ENCODE peak calls at places on chromosomes 1 and 21, in five cellular contexts. M is upper lobe of left lung, O is HepG2, N is K562, X is GM12878. E is an unnamed sample.

GRCh38 chr1:39269349-39269748 is 64.9 kb downstream of the MACF1 start:
- ATAC-seq in M (no peak), O (no peak), N (no peak), X (peak; percentile 35), E (no peak)

GRCh38 chr1:203475012-203475981 is at the start of gene PRELP:
- ATAC-seq in M (no peak), O (no peak), N (no peak), X (no peak), E (peak; percentile 56)

GRCh38 chr1:222225171-222225570 is 322.7 kb downstream of the HHIPL2 start:
- ATAC-seq in M (no peak), O (no peak), N (no peak), X (no peak), E (no peak)

GRCh38 chr21:32336711-32337110 is 38.1 kb downstream of the MRAP start:
- ATAC-seq in M (no peak), O (no peak), N (peak; percentile 45), X (no peak), E (no peak)

GRCh38 chr1:64925594-64925993 is 40.8 kb downstream of the JAK1 start:
- ATAC-seq in M (no peak), O (no peak), N (no peak), X (no peak), E (no peak)

GRCh38 chr1:62198069-62198780 is 3.6 kb downstream of the L1TD1 start:
- ATAC-seq in M (no peak), O (peak; percentile 59), N (no peak), X (no peak), E (no peak)

GRCh38 chr1:3892748-3893147 is 7.3 kb downstream of the C1orf174 start:
- ATAC-seq in M (no peak), O (no peak), N (no peak), X (no peak), E (no peak)

GRCh38 chr1:234608026-234608719 is 1.8 kb downstream of the IRF2BP2 start:
- ATAC-seq in M (peak; percentile 74), O (peak; percentile 32), N (peak; percentile 56), X (peak; percentile 45), E (peak; percentile 34)

GRCh38 chr1:230218667-230219066 is 151.6 kb downstream of the GALNT2 start:
- ATAC-seq in M (no peak), O (no peak), N (no peak), X (no peak), E (no peak)

GRCh38 chr1:245969274-245969673 is 537.8 kb downstream of the SMYD3 start:
- ATAC-seq in M (peak; percentile 46), O (no peak), N (no peak), X (no peak), E (no peak)

GRCh38 chr1:226382030-226382429 is 25.9 kb downstream of the PARP1 start:
- ATAC-seq in M (no peak), O (no peak), N (no peak), X (no peak), E (no peak)

GRCh38 chr1:156706647-156707008 is 1.2 kb upstream of the CRABP2 start:
- ATAC-seq in M (peak; percentile 31), O (peak; percentile 19), N (peak; percentile 12), X (peak; percentile 24), E (peak; percentile 46)

GRCh38 chr1:38804062-38804886 is 55.3 kb downstream of the RRAGC start:
- ATAC-seq in M (no peak), O (peak; percentile 72), N (no peak), X (peak; percentile 34), E (no peak)

GRCh38 chr1:159929155-159930051 is 4.1 kb upstream of the TAGLN2 start:
- ATAC-seq in M (no peak), O (no peak), N (peak; percentile 70), X (no peak), E (no peak)

GRCh38 chr1:234532511-234532922 is 53.5 kb upstream of the TARBP1 start:
- ATAC-seq in M (peak; percentile 74), O (no peak), N (no peak), X (no peak), E (peak; percentile 42)

GRCh38 chr1:65141918-65142317 is 6.1 kb upstream of the AK4 start:
- ATAC-seq in M (no peak), O (no peak), N (no peak), X (no peak), E (no peak)

GRCh38 chr1:26405281-26405915 is 5.2 kb upstream of the LIN28A start:
- ATAC-seq in M (no peak), O (no peak), N (no peak), X (no peak), E (no peak)

GRCh38 chr1:206469411-206469932 is 804 bp upstream of the IKBKE start:
- ATAC-seq in M (no peak), O (peak; percentile 1), N (no peak), X (peak; percentile 28), E (no peak)

GRCh38 chr1:178301141-178301540 is 195.6 kb downstream of the CLEC20A start:
- ATAC-seq in M (no peak), O (no peak), N (no peak), X (no peak), E (no peak)

GRCh38 chr1:26138974-26139558 is 19.8 kb upstream of the FAM110D start:
- ATAC-seq in M (peak; percentile 57), O (no peak), N (peak; percentile 80), X (no peak), E (no peak)

GRCh38 chr1:114505148-114505561 is 5.8 kb downstream of the TRIM33 start:
- ATAC-seq in M (peak; percentile 84), O (no peak), N (peak; percentile 66), X (peak; percentile 51), E (no peak)

GRCh38 chr1:207084701-207085180 is 3.9 kb upstream of the C4BPB start:
- ATAC-seq in M (peak; percentile 64), O (peak; percentile 71), N (peak; percentile 98), X (peak; percentile 96), E (no peak)

GRCh38 chr1:20059847-20060246 is 10.1 kb upstream of the PLA2G5 start:
- ATAC-seq in M (no peak), O (no peak), N (no peak), X (peak; percentile 93), E (no peak)

GRCh38 chr1:30061292-30062204 is 661.8 kb downstream of the MATN1 start:
- ATAC-seq in M (no peak), O (no peak), N (no peak), X (no peak), E (no peak)

GRCh38 chr1:91895832-91896556 is 10.0 kb upstream of the TGFBR3 start:
- ATAC-seq in M (no peak), O (peak; percentile 62), N (peak; percentile 43), X (peak; percentile 44), E (no peak)

GRCh38 chr1:37817481-37817880 is 9.5 kb upstream of the YRDC start:
- ATAC-seq in M (no peak), O (peak; percentile 75), N (peak; percentile 80), X (no peak), E (peak; percentile 75)

GRCh38 chr1:113452921-113453770 is 62.8 kb downstream of the MAGI3 start:
- ATAC-seq in M (no peak), O (peak; percentile 64), N (peak; percentile 79), X (peak; percentile 67), E (peak; percentile 71)

GRCh38 chr1:90725961-90726715 is 9.0 kb upstream of the BARHL2 start:
- ATAC-seq in M (no peak), O (peak; percentile 54), N (no peak), X (no peak), E (no peak)

GRCh38 chr1:25042331-25042730 is 112.3 kb upstream of the RUNX3 start:
- ATAC-seq in M (no peak), O (no peak), N (no peak), X (no peak), E (no peak)

GRCh38 chr1:237146247-237146646 is 104.3 kb downstream of the RYR2 start:
- ATAC-seq in M (no peak), O (no peak), N (no peak), X (no peak), E (no peak)

GRCh38 chr1:214447557-214447871 is 103.9 kb downstream of the PTPN14 start:
- ATAC-seq in M (no peak), O (peak; percentile 30), N (no peak), X (no peak), E (no peak)

GRCh38 chr1:214363386-214363785 is 82.4 kb downstream of the SMYD2 start:
- ATAC-seq in M (no peak), O (no peak), N (no peak), X (no peak), E (no peak)

GRCh38 chr1:228139406-228139930 is 611 bp upstream of the GUK1 start:
- ATAC-seq in M (no peak), O (no peak), N (no peak), X (no peak), E (no peak)

GRCh38 chr1:111497592-111497991 is 5.8 kb downstream of the ADORA3 start:
- ATAC-seq in M (no peak), O (no peak), N (no peak), X (no peak), E (no peak)

GRCh38 chr1:226798427-226799411 is 59.6 kb upstream of the ITPKB start:
- ATAC-seq in M (peak; percentile 58), O (no peak), N (peak; percentile 95), X (peak; percentile 86), E (no peak)

GRCh38 chr1:244778356-244778755 is 57.1 kb upstream of the COX20 start:
- ATAC-seq in M (no peak), O (no peak), N (no peak), X (no peak), E (no peak)

GRCh38 chr21:34743831-34744230 is 75.0 kb downstream of the CLIC6 start:
- ATAC-seq in M (no peak), O (no peak), N (no peak), X (no peak), E (peak; percentile 15)

GRCh38 chr1:209790286-209791193 is 6.2 kb upstream of the C1orf74 start:
- ATAC-seq in M (no peak), O (peak; percentile 80), N (peak; percentile 55), X (peak; percentile 32), E (no peak)
- H3K36me3 ChIP-seq in M (peaks cover 3% of the 10 kb centered on the region), O (no peaks in the 10 kb centered on the region), N (no peaks in the 10 kb centered on the region), X (no peaks in the 10 kb centered on the region), E (no peaks in the 10 kb centered on the region)

GRCh38 chr1:161127649-161128048 is 4.8 kb downstream of the DEDD start:
- ATAC-seq in M (no peak), O (no peak), N (no peak), X (no peak), E (no peak)
- TF ChIP-seq POLR2AphosphoS5 in M (no peak), O (no peak), N (no peak), X (no peak), E (no peak)

DNA sequence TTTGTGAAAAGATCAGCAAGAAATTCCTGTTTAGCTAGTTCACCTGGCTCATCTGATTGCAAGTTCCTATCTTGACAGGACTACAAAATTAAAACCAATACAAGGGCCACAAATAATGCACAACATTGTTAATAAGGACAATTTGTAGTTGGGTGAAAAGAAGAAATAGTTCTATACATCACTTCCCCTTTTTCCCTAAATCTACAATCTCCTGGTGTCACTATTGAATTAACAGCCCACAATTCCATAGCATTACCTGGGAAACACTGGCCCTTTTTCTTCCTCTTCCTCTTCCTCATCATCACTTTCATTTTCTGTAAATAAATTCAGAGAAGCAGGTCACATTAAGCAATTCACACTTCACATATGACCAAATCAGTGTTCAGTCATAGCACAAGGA is 366.9 kb downstream of the FAM72C start:
- ATAC-seq in M (no peak), O (no peak), N (no peak), X (no peak), E (no peak)
- TF ChIP-seq EP300 in M (no peak), O (no peak), N (no peak), X (no peak), E (no peak)

DNA sequence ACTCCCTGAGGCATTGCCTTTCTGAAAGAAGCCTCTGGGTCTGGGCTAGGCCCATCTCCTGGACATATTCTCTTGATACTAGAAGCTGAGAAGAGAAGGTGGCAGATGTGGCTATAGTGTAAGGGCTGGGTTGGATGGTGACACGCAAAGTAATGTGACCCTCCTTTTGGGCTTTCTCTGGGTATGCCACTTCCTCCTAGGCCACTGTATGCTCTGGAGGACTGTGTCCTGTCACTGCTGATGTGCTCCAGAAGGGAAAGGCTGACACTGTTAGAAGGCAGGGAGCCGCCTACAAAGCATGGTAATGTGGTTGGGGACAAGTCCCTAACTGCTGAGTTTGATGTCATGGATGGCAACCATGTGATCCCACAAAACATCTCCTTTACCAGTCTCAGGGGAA is 112.2 kb downstream of the BCAR3 start:
- ATAC-seq in M (peak; percentile 15), O (no peak), N (no peak), X (no peak), E (no peak)
- H3K36me3 ChIP-seq in M (peaks cover 74% of the 10 kb centered on the region), O (peaks cover 7% of the 10 kb centered on the region), N (no peaks in the 10 kb centered on the region), X (peaks cover 4% of the 10 kb centered on the region), E (no peaks in the 10 kb centered on the region)

E was measured in gastroesophageal sphincter.